ENCODE peak calls at places on chromosomes 12 and 14, in five cellular contexts. One of them, this sample, is unnamed.
A peak's percentile ranks its signal among the peaks of the same experiment; 100 is the strongest.

GRCh38 chr12:116026768-116027550 is 250.5 kb downstream of the MED13L start:
- DNase-seq in mesendoderm: no peak
- DNase-seq in right lobe of liver: no peak
- DNase-seq in heart right ventricle: no peak
- DNase-seq in AG04449: no peak
- DNase-seq in this sample: no peak

GRCh38 chr12:31594681-31595080 is 3.7 kb upstream of the DENND5B start:
- DNase-seq in mesendoderm: peak; percentile 56
- DNase-seq in right lobe of liver: no peak
- DNase-seq in heart right ventricle: no peak
- DNase-seq in AG04449: peak; percentile 44
- DNase-seq in this sample: no peak

GRCh38 chr14:36845346-36846042 is 183.8 kb downstream of the PAX9 start:
- DNase-seq in mesendoderm: no peak
- DNase-seq in right lobe of liver: no peak
- DNase-seq in heart right ventricle: no peak
- DNase-seq in AG04449: no peak
- DNase-seq in this sample: no peak

GRCh38 chr12:89059061-89059460 is 293.2 kb downstream of the DUSP6 start:
- DNase-seq in mesendoderm: no peak
- DNase-seq in right lobe of liver: no peak
- DNase-seq in heart right ventricle: no peak
- DNase-seq in AG04449: no peak
- DNase-seq in this sample: no peak

GRCh38 chr12:100574262-100575074 is 984 bp downstream of the GAS2L3 start:
- DNase-seq in mesendoderm: peak; percentile 35
- DNase-seq in right lobe of liver: no peak
- DNase-seq in heart right ventricle: peak; percentile 15
- DNase-seq in AG04449: no peak
- DNase-seq in this sample: no peak

GRCh38 chr12:22238211-22238610 is 96.3 kb downstream of the ST8SIA1 start:
- DNase-seq in mesendoderm: no peak
- DNase-seq in right lobe of liver: no peak
- DNase-seq in heart right ventricle: no peak
- DNase-seq in AG04449: no peak
- DNase-seq in this sample: no peak

GRCh38 chr12:58764100-58764953 is 156.0 kb downstream of the LRIG3 start:
- DNase-seq in mesendoderm: no peak
- DNase-seq in right lobe of liver: no peak
- DNase-seq in heart right ventricle: no peak
- DNase-seq in AG04449: peak; percentile 19
- DNase-seq in this sample: no peak

GRCh38 chr14:49861923-49862673 is 9.5 kb upstream of the NEMF start:
- DNase-seq in mesendoderm: peak; percentile 92
- DNase-seq in right lobe of liver: peak; percentile 80
- DNase-seq in heart right ventricle: peak; percentile 72
- DNase-seq in AG04449: peak; percentile 45
- DNase-seq in this sample: peak; percentile 89

GRCh38 chr14:60643443-60644402 is 5.6 kb downstream of the SIX1 start:
- DNase-seq in mesendoderm: peak; percentile 77
- DNase-seq in right lobe of liver: no peak
- DNase-seq in heart right ventricle: no peak
- DNase-seq in AG04449: no peak
- DNase-seq in this sample: no peak

GRCh38 chr12:131920902-131921840 is 7.9 kb upstream of the PUS1 start:
- DNase-seq in mesendoderm: no peak
- DNase-seq in right lobe of liver: peak; percentile 46
- DNase-seq in heart right ventricle: no peak
- DNase-seq in AG04449: no peak
- DNase-seq in this sample: no peak

GRCh38 chr12:81465191-81465590 is 294.0 kb downstream of the PPFIA2 start:
- DNase-seq in mesendoderm: no peak
- DNase-seq in right lobe of liver: no peak
- DNase-seq in heart right ventricle: no peak
- DNase-seq in AG04449: no peak
- DNase-seq in this sample: no peak

GRCh38 chr12:30622509-30622908 is 73.2 kb downstream of the IPO8 start:
- DNase-seq in mesendoderm: no peak
- DNase-seq in right lobe of liver: no peak
- DNase-seq in heart right ventricle: no peak
- DNase-seq in AG04449: peak; percentile 10
- DNase-seq in this sample: no peak

GRCh38 chr14:102297436-102298170 is 7.4 kb downstream of the MOK start:
- DNase-seq in mesendoderm: no peak
- DNase-seq in right lobe of liver: no peak
- DNase-seq in heart right ventricle: no peak
- DNase-seq in AG04449: no peak
- DNase-seq in this sample: no peak

GRCh38 chr14:74551903-74552371 is 58.4 kb downstream of the ISCA2 start:
- DNase-seq in mesendoderm: peak; percentile 45
- DNase-seq in right lobe of liver: peak; percentile 49
- DNase-seq in heart right ventricle: peak; percentile 77
- DNase-seq in AG04449: no peak
- DNase-seq in this sample: no peak

GRCh38 chr14:20327005-20327869 is 5.8 kb downstream of the CCNB1IP1 start:
- DNase-seq in mesendoderm: peak; percentile 68
- DNase-seq in right lobe of liver: no peak
- DNase-seq in heart right ventricle: no peak
- DNase-seq in AG04449: no peak
- DNase-seq in this sample: peak; percentile 70

GRCh38 chr12:63917864-63918742 is 73.6 kb downstream of the SRGAP1 start:
- DNase-seq in mesendoderm: no peak
- DNase-seq in right lobe of liver: no peak
- DNase-seq in heart right ventricle: no peak
- DNase-seq in AG04449: peak; percentile 98
- DNase-seq in this sample: no peak

GRCh38 chr12:91335724-91336123 is 153.1 kb upstream of the DCN start:
- DNase-seq in mesendoderm: no peak
- DNase-seq in right lobe of liver: no peak
- DNase-seq in heart right ventricle: no peak
- DNase-seq in AG04449: no peak
- DNase-seq in this sample: no peak

GRCh38 chr12:13790317-13790716 is 191.1 kb downstream of the GRIN2B start:
- DNase-seq in mesendoderm: no peak
- DNase-seq in right lobe of liver: no peak
- DNase-seq in heart right ventricle: no peak
- DNase-seq in AG04449: no peak
- DNase-seq in this sample: no peak

GRCh38 chr14:71418591-71419245 is 511.5 kb downstream of the PCNX1 start:
- DNase-seq in mesendoderm: no peak
- DNase-seq in right lobe of liver: no peak
- DNase-seq in heart right ventricle: no peak
- DNase-seq in AG04449: no peak
- DNase-seq in this sample: no peak

GRCh38 chr12:26452511-26452910 is 257.1 kb downstream of the SSPN start:
- DNase-seq in mesendoderm: peak; percentile 17
- DNase-seq in right lobe of liver: no peak
- DNase-seq in heart right ventricle: no peak
- DNase-seq in AG04449: no peak
- DNase-seq in this sample: no peak

GRCh38 chr12:84910549-84911241 is 1.9 kb downstream of the SLC6A15 start:
- DNase-seq in mesendoderm: peak; percentile 59
- DNase-seq in right lobe of liver: peak; percentile 23
- DNase-seq in heart right ventricle: no peak
- DNase-seq in AG04449: no peak
- DNase-seq in this sample: no peak

GRCh38 chr12:20497707-20498106 is 129.4 kb downstream of the PDE3A start:
- DNase-seq in mesendoderm: no peak
- DNase-seq in right lobe of liver: no peak
- DNase-seq in heart right ventricle: no peak
- DNase-seq in AG04449: no peak
- DNase-seq in this sample: no peak

GRCh38 chr14:37172024-37172869 is at the start of gene SLC25A21:
- DNase-seq in mesendoderm: peak; percentile 94
- DNase-seq in right lobe of liver: peak; percentile 76
- DNase-seq in heart right ventricle: peak; percentile 69
- DNase-seq in AG04449: no peak
- DNase-seq in this sample: no peak

GRCh38 chr12:43937947-43938346 is 102.1 kb downstream of the TMEM117 start:
- DNase-seq in mesendoderm: peak; percentile 33
- DNase-seq in right lobe of liver: no peak
- DNase-seq in heart right ventricle: no peak
- DNase-seq in AG04449: no peak
- DNase-seq in this sample: no peak

GRCh38 chr12:9760699-9761406 is at the start of gene CD69:
- DNase-seq in mesendoderm: no peak
- DNase-seq in right lobe of liver: no peak
- DNase-seq in heart right ventricle: no peak
- DNase-seq in AG04449: no peak
- DNase-seq in this sample: peak; percentile 80

DNA sequence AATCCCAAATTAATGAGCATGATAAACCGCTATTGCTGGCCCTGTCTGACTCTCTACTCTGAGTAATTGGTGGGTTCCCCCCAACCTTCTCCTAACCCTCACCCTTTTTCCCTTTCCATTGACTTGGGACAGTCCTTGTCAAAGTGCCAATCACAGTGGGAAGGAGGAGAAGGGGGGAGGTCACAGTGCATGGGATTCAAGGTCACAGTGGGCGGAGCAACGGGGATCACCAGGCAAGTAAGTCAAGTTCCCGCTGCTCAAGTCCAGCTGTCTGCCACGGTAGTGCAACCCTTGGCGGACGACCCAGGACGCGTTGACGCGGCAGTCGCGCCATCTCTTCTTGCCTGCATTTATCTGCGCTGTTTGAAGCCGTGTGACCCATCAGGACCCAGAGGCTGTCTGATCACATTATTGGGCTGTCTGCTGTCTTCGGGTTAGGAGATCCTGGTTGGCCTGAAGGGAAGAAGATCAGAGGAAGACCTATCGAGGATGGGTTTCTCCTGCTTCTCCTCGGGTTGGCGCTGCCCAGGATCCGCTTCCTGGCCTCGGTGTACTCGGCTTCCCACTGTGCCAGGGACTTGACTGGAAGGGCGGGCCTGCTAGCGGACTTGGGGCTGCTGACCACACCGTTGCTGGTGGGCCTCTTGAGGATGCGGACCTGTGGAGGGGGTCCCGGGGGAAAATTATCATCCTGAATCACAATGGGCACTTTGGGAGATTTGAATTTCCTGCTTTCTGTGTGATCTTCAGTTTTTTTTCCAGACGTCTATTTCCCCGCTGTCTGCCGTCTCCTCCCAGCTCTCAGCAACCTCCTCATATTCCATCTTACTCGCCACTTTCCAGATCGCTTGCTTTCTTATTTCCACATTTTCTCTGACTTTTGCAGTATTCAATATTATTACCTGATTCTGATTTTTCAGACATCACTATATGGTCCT is 3.1 kb upstream of the MDM2 start:
- DNase-seq in mesendoderm: peak; percentile 54
- DNase-seq in right lobe of liver: peak; percentile 90
- DNase-seq in heart right ventricle: no peak
- DNase-seq in AG04449: no peak
- DNase-seq in this sample: no peak
- H3K4me3 ChIP-seq in mesendoderm: no peak overlapping the region
- H3K4me3 ChIP-seq in right lobe of liver: peak overlapping the region; percentile 79
- H3K4me3 ChIP-seq in heart right ventricle: no peak overlapping the region
- H3K4me3 ChIP-seq in AG04449: no peak overlapping the region
- H3K4me3 ChIP-seq in this sample: no peak overlapping the region

GRCh38 chr12:55730447-55730820 is 1.6 kb upstream of the CD63 start:
- DNase-seq in mesendoderm: no peak
- DNase-seq in right lobe of liver: no peak
- DNase-seq in heart right ventricle: no peak
- DNase-seq in AG04449: no peak
- DNase-seq in this sample: no peak
- H3K4me3 ChIP-seq in mesendoderm: no peak overlapping the region
- H3K4me3 ChIP-seq in right lobe of liver: peak overlapping the region; percentile 90
- H3K4me3 ChIP-seq in heart right ventricle: peak overlapping the region; percentile 85
- H3K4me3 ChIP-seq in AG04449: peak overlapping the region; percentile 88
- H3K4me3 ChIP-seq in this sample: peak overlapping the region; percentile 97

GRCh38 chr12:121800694-121801600 is 2.9 kb upstream of the SETD1B start:
- DNase-seq in mesendoderm: peak; percentile 83
- DNase-seq in right lobe of liver: peak; percentile 90
- DNase-seq in heart right ventricle: peak; percentile 85
- DNase-seq in AG04449: no peak
- DNase-seq in this sample: peak; percentile 74

GRCh38 chr12:121801601-121802484 is 2.0 kb upstream of the SETD1B start:
- DNase-seq in mesendoderm: peak; percentile 65
- DNase-seq in right lobe of liver: no peak
- DNase-seq in heart right ventricle: no peak
- DNase-seq in AG04449: no peak
- DNase-seq in this sample: peak; percentile 85

GRCh38 chr12:121803861-121804416 is at the start of gene SETD1B:
- DNase-seq in mesendoderm: peak; percentile 80
- DNase-seq in right lobe of liver: peak; percentile 80
- DNase-seq in heart right ventricle: peak; percentile 75
- DNase-seq in AG04449: no peak
- DNase-seq in this sample: peak; percentile 59

GRCh38 chr12:121802843-121803698 is 738 bp upstream of the SETD1B start:
- DNase-seq in mesendoderm: peak; percentile 97
- DNase-seq in right lobe of liver: peak; percentile 93
- DNase-seq in heart right ventricle: peak; percentile 89
- DNase-seq in AG04449: peak; percentile 81
- DNase-seq in this sample: peak; percentile 92

DNA sequence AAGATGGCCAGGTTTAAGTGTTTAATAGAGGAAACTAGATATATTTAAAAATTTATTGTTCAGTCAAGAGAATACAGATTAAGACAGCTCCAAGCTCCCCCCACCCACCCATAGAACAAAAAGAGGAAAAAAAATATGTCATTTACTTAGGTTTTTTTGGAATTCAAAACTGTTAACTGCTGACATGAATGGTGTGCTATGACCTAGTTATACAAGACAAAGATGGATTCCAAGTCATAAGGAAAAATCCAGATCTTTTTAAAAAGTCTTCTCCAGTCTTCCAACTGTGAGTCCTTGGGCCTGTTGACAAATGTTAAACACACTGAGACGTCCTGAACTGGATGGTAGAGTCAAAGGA is 1.3 kb upstream of the SETD1B start:
- DNase-seq in mesendoderm: no peak
- DNase-seq in right lobe of liver: no peak
- DNase-seq in heart right ventricle: no peak
- DNase-seq in AG04449: no peak
- DNase-seq in this sample: no peak
- H3K4me3 ChIP-seq in mesendoderm: peak overlapping the region; percentile 87
- H3K4me3 ChIP-seq in right lobe of liver: peak overlapping the region; percentile 65
- H3K4me3 ChIP-seq in heart right ventricle: peak overlapping the region; percentile 76
- H3K4me3 ChIP-seq in AG04449: peak overlapping the region; percentile 69
- H3K4me3 ChIP-seq in this sample: peak overlapping the region; percentile 94

GRCh38 chr12:108685469-108686247 is 45.7 kb downstream of the CORO1C start:
- DNase-seq in mesendoderm: no peak
- DNase-seq in right lobe of liver: no peak
- DNase-seq in heart right ventricle: no peak
- DNase-seq in AG04449: no peak
- DNase-seq in this sample: no peak
- H3K4me3 ChIP-seq in mesendoderm: no peak overlapping the region
- H3K4me3 ChIP-seq in right lobe of liver: no peak overlapping the region
- H3K4me3 ChIP-seq in heart right ventricle: no peak overlapping the region
- H3K4me3 ChIP-seq in AG04449: no peak overlapping the region
- H3K4me3 ChIP-seq in this sample: no peak overlapping the region

GRCh38 chr14:105397350-105397931 is 897 bp upstream of the TEX22 start:
- DNase-seq in mesendoderm: no peak
- DNase-seq in right lobe of liver: peak; percentile 57
- DNase-seq in heart right ventricle: peak; percentile 21
- DNase-seq in AG04449: no peak
- DNase-seq in this sample: no peak
- H3K4me3 ChIP-seq in mesendoderm: no peak overlapping the region
- H3K4me3 ChIP-seq in right lobe of liver: peak overlapping the region; percentile 94
- H3K4me3 ChIP-seq in heart right ventricle: peak overlapping the region; percentile 84
- H3K4me3 ChIP-seq in AG04449: peak overlapping the region; percentile 15
- H3K4me3 ChIP-seq in this sample: peak overlapping the region; percentile 63

This sample was measured in naive thymus-derived CD4-positive, alpha-beta T cell.